ENCODE peak calls at places on chromosomes 4 and X, in seven cellular contexts. O is psoas muscle; Y is CD8-positive, alpha-beta T cell; Z is sigmoid colon; V is astrocyte; I is naive thymus-derived CD4-positive, alpha-beta T cell; N is H9. M is an unnamed sample.

GRCh38 chr4:75229783-75230570 is 284.2 kb downstream of the RCHY1 start:
- DNase-seq in O (no peak), Y (no peak), Z (no peak), V (no peak), I (no peak), N (no peak), M (no peak)

GRCh38 chr4:113394730-113395530 is 345.5 kb downstream of the ANK2 start:
- DNase-seq in O (no peak), Y (peak), Z (peak), V (peak), I (peak), N (peak), M (peak)

GRCh38 chr4:37561196-37561802 is 124.9 kb downstream of the RELL1 start:
- DNase-seq in O (no peak), Y (no peak), Z (no peak), V (no peak), I (no peak), N (no peak), M (no peak)

GRCh38 chr4:156559346-156559745 is 412.3 kb downstream of the PDGFC start:
- DNase-seq in O (no peak), Y (no peak), Z (no peak), V (no peak), I (no peak), N (no peak), M (no peak)

GRCh38 chrX:134374294-134374693 is 85.7 kb upstream of the HPRT1 start:
- DNase-seq in O (no peak), Y (no peak), Z (no peak), V (peak), I (no peak), N (no peak), M (no peak)

GRCh38 chr4:143336828-143337599 is at the start of gene GAB1:
- DNase-seq in O (peak), Y (no peak), Z (peak), V (peak), I (peak), N (peak), M (peak)

GRCh38 chr4:56468097-56468422 is 643 bp downstream of the SRP72 start:
- DNase-seq in O (no peak), Y (peak), Z (no peak), V (peak), I (no peak), N (no peak), M (peak)

GRCh38 chr4:102299708-102300107 is 45.6 kb downstream of the SLC39A8 start:
- DNase-seq in O (no peak), Y (no peak), Z (no peak), V (peak), I (no peak), N (peak), M (no peak)

GRCh38 chr4:138241281-138242075 is 671 bp downstream of the SLC7A11 start:
- DNase-seq in O (no peak), Y (no peak), Z (no peak), V (peak), I (no peak), N (no peak), M (no peak)

GRCh38 chr4:917466-917865 is 14.7 kb downstream of the GAK start:
- DNase-seq in O (no peak), Y (no peak), Z (no peak), V (no peak), I (no peak), N (no peak), M (no peak)

GRCh38 chr4:7722716-7723115 is 216.9 kb downstream of the AFAP1 start:
- DNase-seq in O (no peak), Y (no peak), Z (no peak), V (no peak), I (no peak), N (no peak), M (no peak)

GRCh38 chrX:9913041-9913440 is 54.1 kb upstream of the CLDN34 start:
- DNase-seq in O (no peak), Y (no peak), Z (no peak), V (peak), I (no peak), N (no peak), M (no peak)

GRCh38 chr4:3021627-3022026 is 52.7 kb downstream of the HTT-AS start:
- DNase-seq in O (no peak), Y (no peak), Z (peak), V (no peak), I (no peak), N (no peak), M (no peak)

GRCh38 chr4:661856-662761 is 12.0 kb downstream of the ATP5ME start:
- DNase-seq in O (peak), Y (no peak), Z (peak), V (no peak), I (no peak), N (peak), M (peak)

GRCh38 chr4:102825261-102826071 is 1.9 kb downstream of the UBE2D3 start:
- DNase-seq in O (no peak), Y (no peak), Z (peak), V (peak), I (peak), N (peak), M (no peak)

GRCh38 chr4:88952081-88952480 is 104.9 kb downstream of the FAM13A start:
- DNase-seq in O (no peak), Y (no peak), Z (no peak), V (no peak), I (no peak), N (no peak), M (no peak)

GRCh38 chr4:105102026-105102425 is 44.6 kb upstream of the TET2 start:
- DNase-seq in O (no peak), Y (no peak), Z (no peak), V (no peak), I (no peak), N (no peak), M (no peak)

GRCh38 chr4:42709392-42710065 is 52.6 kb upstream of the ATP8A1 start:
- DNase-seq in O (no peak), Y (no peak), Z (no peak), V (no peak), I (no peak), N (no peak), M (no peak)

GRCh38 chr4:110654254-110654635 is 31.4 kb upstream of the PITX2 start:
- DNase-seq in O (no peak), Y (no peak), Z (no peak), V (peak), I (no peak), N (no peak), M (no peak)

GRCh38 chr4:10697071-10697470 is 12.5 kb upstream of the CLNK start:
- DNase-seq in O (no peak), Y (no peak), Z (no peak), V (no peak), I (no peak), N (no peak), M (no peak)

GRCh38 chrX:136094962-136095361 is 52.4 kb upstream of the FHL1 start:
- DNase-seq in O (no peak), Y (no peak), Z (no peak), V (no peak), I (no peak), N (no peak), M (no peak)

GRCh38 chr4:153731239-153731638 is 28.6 kb downstream of the RNF175 start:
- DNase-seq in O (no peak), Y (no peak), Z (no peak), V (peak), I (no peak), N (no peak), M (no peak)

GRCh38 chrX:49287665-49288064 is 15.8 kb upstream of the GAGE10 start:
- DNase-seq in O (no peak), Y (no peak), Z (peak), V (no peak), I (no peak), N (no peak), M (no peak)

GRCh38 chrX:47384502-47384901 is 14.1 kb downstream of the ZNF157 start:
- DNase-seq in O (no peak), Y (peak), Z (peak), V (peak), I (peak), N (peak), M (peak)

DNA sequence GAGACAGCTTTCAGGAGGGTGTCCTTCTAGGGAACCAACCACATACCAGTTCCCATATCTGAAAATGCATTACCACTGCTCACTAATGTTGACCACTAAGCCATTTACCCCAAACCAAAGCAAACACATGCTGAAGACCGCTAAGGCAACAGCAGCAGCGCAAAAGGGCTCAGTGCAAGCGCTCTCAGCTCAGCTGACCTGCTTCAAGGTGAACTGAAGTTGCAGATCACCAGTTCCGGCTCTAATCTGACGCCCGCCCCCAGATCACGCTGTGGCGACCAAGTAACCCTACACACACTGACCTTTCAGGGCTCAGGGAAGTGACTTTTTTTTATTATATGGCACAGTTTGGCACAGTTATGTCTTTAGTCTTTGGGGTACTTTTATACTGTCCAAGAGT is 5.8 kb downstream of the MECP2 start:
- DNase-seq in O (no peak), Y (no peak), Z (no peak), V (no peak), I (no peak), N (no peak), M (no peak)
- H3K27ac ChIP-seq in O (no peak), Y (peak), Z (no peak), V (no peak), I (no peak), N (no peak), M (no peak)

GRCh38 chr4:65461781-65462180 is 208.5 kb downstream of the EPHA5 start:
- DNase-seq in O (no peak), Y (no peak), Z (no peak), V (no peak), I (no peak), N (no peak), M (no peak)
- H3K27ac ChIP-seq in O (no peak), Y (no peak), Z (no peak), V (no peak), I (no peak), N (no peak), M (no peak)

GRCh38 chrX:154441984-154442707 is 1.8 kb upstream of the FAM50A start:
- DNase-seq in O (no peak), Y (no peak), Z (no peak), V (no peak), I (no peak), N (no peak), M (no peak)
- H3K27ac ChIP-seq in O (no peak), Y (no peak), Z (no peak), V (no peak), I (peak), N (no peak), M (no peak)

DNA sequence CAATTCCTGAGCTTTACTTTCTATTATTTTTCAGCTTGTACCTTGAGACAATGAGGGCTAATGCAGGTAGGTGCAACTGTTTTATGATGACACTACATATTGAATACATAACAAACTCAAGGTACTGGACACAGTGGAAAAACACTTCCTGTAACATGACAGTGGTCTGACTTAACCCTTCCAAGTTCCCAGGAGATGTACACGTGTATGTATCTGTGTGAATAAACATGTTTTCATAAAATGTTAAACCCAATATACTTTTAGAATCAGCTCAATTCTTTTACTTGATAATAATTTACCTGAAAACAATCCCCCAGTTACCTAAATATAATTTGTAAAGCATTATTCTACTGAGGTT is 1.2 kb upstream of the PPARGC1A start:
- DNase-seq in O (no peak), Y (no peak), Z (no peak), V (no peak), I (no peak), N (no peak), M (no peak)
- H3K27ac ChIP-seq in O (peak), Y (no peak), Z (peak), V (no peak), I (no peak), N (no peak), M (peak)

GRCh38 chr4:158810487-158811215 is 41.8 kb downstream of the FNIP2 start:
- DNase-seq in O (peak), Y (no peak), Z (peak), V (peak), I (no peak), N (no peak), M (peak)
- H3K27ac ChIP-seq in O (peak), Y (no peak), Z (peak), V (peak), I (peak), N (no peak), M (peak)

GRCh38 chrX:12986164-12986779 is 11.4 kb downstream of the TMSB4X start:
- DNase-seq in O (no peak), Y (no peak), Z (no peak), V (no peak), I (no peak), N (no peak), M (no peak)
- H3K27ac ChIP-seq in O (no peak), Y (no peak), Z (no peak), V (no peak), I (peak), N (no peak), M (no peak)